ENCODE peak calls at places on chromosomes 7 and 10, in six cellular contexts. One of them, this sample, is unnamed.

GRCh38 chr10:101612086-101612485 is 24.0 kb downstream of the DPCD start:
- DNase-seq in upper lobe of left lung: no peak
- DNase-seq in effector memory CD4-positive, alpha-beta T cell: no peak
- DNase-seq in CD4-positive, alpha-beta T cell: no peak
- DNase-seq in brain microvascular endothelial cell: no peak
- DNase-seq in foreskin keratinocyte: no peak
- DNase-seq in this sample: no peak

GRCh38 chr10:77744249-77744648 is 106.6 kb upstream of the KCNMA1 start:
- DNase-seq in CD4-positive, alpha-beta T cell: no peak
- DNase-seq in foreskin keratinocyte: peak
- DNase-seq in upper lobe of left lung: no peak
- DNase-seq in brain microvascular endothelial cell: no peak
- DNase-seq in effector memory CD4-positive, alpha-beta T cell: no peak
- DNase-seq in this sample: no peak

GRCh38 chr10:59098811-59099452 is 77.5 kb upstream of the PHYHIPL start:
- DNase-seq in brain microvascular endothelial cell: no peak
- DNase-seq in upper lobe of left lung: no peak
- DNase-seq in foreskin keratinocyte: no peak
- DNase-seq in effector memory CD4-positive, alpha-beta T cell: no peak
- DNase-seq in CD4-positive, alpha-beta T cell: no peak
- DNase-seq in this sample: no peak

GRCh38 chr10:123704812-123705211 is 38.7 kb downstream of the GPR26 start:
- DNase-seq in CD4-positive, alpha-beta T cell: no peak
- DNase-seq in upper lobe of left lung: no peak
- DNase-seq in brain microvascular endothelial cell: no peak
- DNase-seq in effector memory CD4-positive, alpha-beta T cell: no peak
- DNase-seq in foreskin keratinocyte: no peak
- DNase-seq in this sample: no peak

GRCh38 chr10:35633006-35633980 is 8.8 kb downstream of the FZD8 start:
- DNase-seq in foreskin keratinocyte: no peak
- DNase-seq in CD4-positive, alpha-beta T cell: no peak
- DNase-seq in brain microvascular endothelial cell: no peak
- DNase-seq in upper lobe of left lung: no peak
- DNase-seq in effector memory CD4-positive, alpha-beta T cell: no peak
- DNase-seq in this sample: no peak

GRCh38 chr7:80681272-80681885 is 42.9 kb downstream of the CD36 start:
- DNase-seq in effector memory CD4-positive, alpha-beta T cell: no peak
- DNase-seq in upper lobe of left lung: no peak
- DNase-seq in brain microvascular endothelial cell: peak
- DNase-seq in foreskin keratinocyte: no peak
- DNase-seq in CD4-positive, alpha-beta T cell: no peak
- DNase-seq in this sample: no peak

GRCh38 chr7:68571286-68571685 is 1027.0 kb upstream of the AUTS2 start:
- DNase-seq in foreskin keratinocyte: no peak
- DNase-seq in brain microvascular endothelial cell: no peak
- DNase-seq in upper lobe of left lung: no peak
- DNase-seq in effector memory CD4-positive, alpha-beta T cell: no peak
- DNase-seq in CD4-positive, alpha-beta T cell: no peak
- DNase-seq in this sample: no peak

GRCh38 chr7:153390955-153391354 is 631.4 kb downstream of the ACTR3B start:
- DNase-seq in foreskin keratinocyte: no peak
- DNase-seq in brain microvascular endothelial cell: no peak
- DNase-seq in CD4-positive, alpha-beta T cell: no peak
- DNase-seq in upper lobe of left lung: no peak
- DNase-seq in effector memory CD4-positive, alpha-beta T cell: no peak
- DNase-seq in this sample: no peak

GRCh38 chr10:45505336-45505735 is 131.3 kb downstream of the ALOX5 start:
- DNase-seq in effector memory CD4-positive, alpha-beta T cell: no peak
- DNase-seq in upper lobe of left lung: no peak
- DNase-seq in CD4-positive, alpha-beta T cell: no peak
- DNase-seq in brain microvascular endothelial cell: no peak
- DNase-seq in foreskin keratinocyte: no peak
- DNase-seq in this sample: no peak

GRCh38 chr7:106462365-106462859 is 177.6 kb upstream of the NAMPT start:
- DNase-seq in CD4-positive, alpha-beta T cell: no peak
- DNase-seq in foreskin keratinocyte: no peak
- DNase-seq in brain microvascular endothelial cell: peak
- DNase-seq in effector memory CD4-positive, alpha-beta T cell: no peak
- DNase-seq in upper lobe of left lung: no peak
- DNase-seq in this sample: no peak

GRCh38 chr10:30637881-30638467 is 8.4 kb upstream of the LYZL2 start:
- DNase-seq in foreskin keratinocyte: peak
- DNase-seq in upper lobe of left lung: no peak
- DNase-seq in effector memory CD4-positive, alpha-beta T cell: no peak
- DNase-seq in brain microvascular endothelial cell: peak
- DNase-seq in CD4-positive, alpha-beta T cell: no peak
- DNase-seq in this sample: no peak

GRCh38 chr7:156616269-156617202 is 24.0 kb upstream of the RNF32 start:
- DNase-seq in effector memory CD4-positive, alpha-beta T cell: no peak
- DNase-seq in upper lobe of left lung: peak
- DNase-seq in brain microvascular endothelial cell: no peak
- DNase-seq in foreskin keratinocyte: no peak
- DNase-seq in CD4-positive, alpha-beta T cell: no peak
- DNase-seq in this sample: no peak

GRCh38 chr7:84302949-84303348 is 108.4 kb upstream of the SEMA3A start:
- DNase-seq in foreskin keratinocyte: peak
- DNase-seq in brain microvascular endothelial cell: no peak
- DNase-seq in CD4-positive, alpha-beta T cell: no peak
- DNase-seq in effector memory CD4-positive, alpha-beta T cell: no peak
- DNase-seq in upper lobe of left lung: no peak
- DNase-seq in this sample: no peak

DNA sequence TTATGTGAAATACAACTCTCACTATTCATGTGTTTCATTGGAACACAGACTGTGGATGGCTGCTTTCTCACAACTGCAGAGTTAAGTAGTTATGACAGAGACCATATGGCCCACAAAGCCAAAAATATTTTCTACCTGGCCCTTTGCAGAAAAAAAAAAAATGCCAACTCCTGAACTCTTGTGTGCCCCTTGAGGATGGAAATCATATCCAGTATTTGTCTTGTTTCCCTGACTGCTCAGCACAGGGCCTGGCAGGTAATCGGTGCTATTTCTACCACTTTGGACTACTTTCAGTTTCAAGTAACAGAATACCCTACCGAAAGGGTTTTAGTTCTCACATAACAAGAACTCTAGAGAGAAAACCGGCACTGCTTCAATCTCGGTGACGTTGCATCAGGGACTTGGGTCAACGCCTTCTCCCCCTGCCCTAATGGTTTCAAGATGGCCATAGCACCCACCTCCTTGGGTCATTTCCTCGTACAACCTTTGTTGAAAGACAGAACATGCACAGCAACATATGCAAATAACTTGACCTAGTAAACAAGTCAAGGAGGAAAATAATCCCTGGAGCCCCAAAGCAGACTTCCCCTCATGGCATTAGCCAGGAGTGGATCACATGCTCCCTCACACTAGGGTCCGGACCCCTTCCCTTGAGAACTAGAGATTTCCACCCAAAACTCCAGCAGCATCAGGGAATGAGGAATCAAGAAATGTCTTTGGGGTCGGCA is 11.8 kb upstream of the GPNMB start:
- DNase-seq in foreskin keratinocyte: no peak
- DNase-seq in brain microvascular endothelial cell: no peak
- DNase-seq in CD4-positive, alpha-beta T cell: no peak
- DNase-seq in effector memory CD4-positive, alpha-beta T cell: no peak
- DNase-seq in upper lobe of left lung: no peak
- DNase-seq in this sample: no peak
- H3K27ac ChIP-seq in foreskin keratinocyte: no peak
- H3K27ac ChIP-seq in brain microvascular endothelial cell: no peak
- H3K27ac ChIP-seq in CD4-positive, alpha-beta T cell: no peak
- H3K27ac ChIP-seq in effector memory CD4-positive, alpha-beta T cell: no peak
- H3K27ac ChIP-seq in upper lobe of left lung: no peak
- H3K27ac ChIP-seq in this sample: no peak

GRCh38 chr10:60390224-60390626 is 550 bp upstream of the ANK3 start:
- DNase-seq in foreskin keratinocyte: no peak
- DNase-seq in brain microvascular endothelial cell: peak
- DNase-seq in CD4-positive, alpha-beta T cell: no peak
- DNase-seq in effector memory CD4-positive, alpha-beta T cell: no peak
- DNase-seq in upper lobe of left lung: no peak
- DNase-seq in this sample: no peak
- H3K27ac ChIP-seq in foreskin keratinocyte: no peak
- H3K27ac ChIP-seq in brain microvascular endothelial cell: no peak
- H3K27ac ChIP-seq in CD4-positive, alpha-beta T cell: no peak
- H3K27ac ChIP-seq in effector memory CD4-positive, alpha-beta T cell: no peak
- H3K27ac ChIP-seq in upper lobe of left lung: no peak
- H3K27ac ChIP-seq in this sample: peak

DNA sequence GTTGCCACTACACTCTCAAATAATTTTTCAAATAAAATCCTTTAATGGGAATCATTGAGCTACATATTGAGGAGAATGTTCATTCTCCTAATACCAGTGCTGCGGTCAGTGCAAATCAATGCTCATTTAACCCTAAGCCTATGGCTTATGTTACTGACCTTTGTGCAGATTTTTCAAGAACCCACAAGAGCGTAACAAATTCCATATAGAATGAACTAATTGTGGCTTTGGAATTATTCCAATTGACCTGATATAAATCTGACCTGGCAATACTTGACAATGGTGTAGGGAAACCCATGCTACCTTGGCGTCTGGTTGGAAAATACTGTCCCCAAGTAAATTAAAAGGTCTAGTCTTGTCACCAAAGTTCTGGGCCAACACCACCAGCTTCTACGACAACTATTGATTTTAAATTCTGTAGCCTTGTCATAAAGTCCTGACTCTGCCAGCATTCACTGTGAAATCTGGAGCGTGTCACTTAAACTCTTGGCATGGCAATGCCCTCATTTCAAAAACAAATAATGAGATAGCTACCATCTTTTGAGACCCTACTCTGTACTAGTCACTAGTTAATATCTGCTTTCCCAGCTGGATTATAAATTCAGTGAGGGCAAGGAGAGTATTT is 320.9 kb downstream of the AHR start:
- DNase-seq in effector memory CD4-positive, alpha-beta T cell: no peak
- DNase-seq in foreskin keratinocyte: no peak
- DNase-seq in CD4-positive, alpha-beta T cell: no peak
- DNase-seq in brain microvascular endothelial cell: no peak
- DNase-seq in upper lobe of left lung: no peak
- DNase-seq in this sample: no peak
- H3K27ac ChIP-seq in effector memory CD4-positive, alpha-beta T cell: no peak
- H3K27ac ChIP-seq in foreskin keratinocyte: no peak
- H3K27ac ChIP-seq in CD4-positive, alpha-beta T cell: no peak
- H3K27ac ChIP-seq in brain microvascular endothelial cell: no peak
- H3K27ac ChIP-seq in upper lobe of left lung: no peak
- H3K27ac ChIP-seq in this sample: no peak

GRCh38 chr10:29535778-29536459 is 98.9 kb downstream of the SVIL start:
- DNase-seq in effector memory CD4-positive, alpha-beta T cell: no peak
- DNase-seq in brain microvascular endothelial cell: no peak
- DNase-seq in CD4-positive, alpha-beta T cell: no peak
- DNase-seq in foreskin keratinocyte: no peak
- DNase-seq in upper lobe of left lung: no peak
- DNase-seq in this sample: no peak
- H3K27ac ChIP-seq in effector memory CD4-positive, alpha-beta T cell: no peak
- H3K27ac ChIP-seq in brain microvascular endothelial cell: peak
- H3K27ac ChIP-seq in CD4-positive, alpha-beta T cell: no peak
- H3K27ac ChIP-seq in foreskin keratinocyte: no peak
- H3K27ac ChIP-seq in upper lobe of left lung: peak
- H3K27ac ChIP-seq in this sample: peak

GRCh38 chr7:50659329-50659965 is 94.2 kb upstream of the DDC start:
- DNase-seq in upper lobe of left lung: peak
- DNase-seq in foreskin keratinocyte: no peak
- DNase-seq in effector memory CD4-positive, alpha-beta T cell: no peak
- DNase-seq in CD4-positive, alpha-beta T cell: no peak
- DNase-seq in brain microvascular endothelial cell: no peak
- DNase-seq in this sample: no peak

GRCh38 chr7:50661345-50662058 is 96.3 kb upstream of the DDC start:
- DNase-seq in effector memory CD4-positive, alpha-beta T cell: no peak
- DNase-seq in CD4-positive, alpha-beta T cell: no peak
- DNase-seq in foreskin keratinocyte: no peak
- DNase-seq in upper lobe of left lung: no peak
- DNase-seq in brain microvascular endothelial cell: no peak
- DNase-seq in this sample: no peak

GRCh38 chr7:50660040-50660829 is 95.0 kb upstream of the DDC start:
- DNase-seq in effector memory CD4-positive, alpha-beta T cell: peak
- DNase-seq in foreskin keratinocyte: no peak
- DNase-seq in CD4-positive, alpha-beta T cell: peak
- DNase-seq in brain microvascular endothelial cell: no peak
- DNase-seq in upper lobe of left lung: peak
- DNase-seq in this sample: no peak

GRCh38 chr7:50662059-50662689 is 97.0 kb upstream of the DDC start:
- DNase-seq in brain microvascular endothelial cell: no peak
- DNase-seq in CD4-positive, alpha-beta T cell: peak
- DNase-seq in effector memory CD4-positive, alpha-beta T cell: no peak
- DNase-seq in upper lobe of left lung: no peak
- DNase-seq in foreskin keratinocyte: no peak
- DNase-seq in this sample: no peak

GRCh38 chr7:50660830-50661175 is 95.6 kb upstream of the DDC start:
- DNase-seq in CD4-positive, alpha-beta T cell: no peak
- DNase-seq in upper lobe of left lung: peak
- DNase-seq in brain microvascular endothelial cell: no peak
- DNase-seq in effector memory CD4-positive, alpha-beta T cell: no peak
- DNase-seq in foreskin keratinocyte: no peak
- DNase-seq in this sample: no peak
- H3K27ac ChIP-seq in CD4-positive, alpha-beta T cell: no peak
- H3K27ac ChIP-seq in upper lobe of left lung: peak
- H3K27ac ChIP-seq in brain microvascular endothelial cell: no peak
- H3K27ac ChIP-seq in effector memory CD4-positive, alpha-beta T cell: peak
- H3K27ac ChIP-seq in foreskin keratinocyte: no peak
- H3K27ac ChIP-seq in this sample: no peak